ENCODE peak calls at places on chromosomes 7 and 10, in four cellular contexts. W, U, G and F are unnamed samples.

GRCh38 chr7:80318081-80318480 is 183.4 kb downstream of the GNAI1 start:
- DNase-seq in W (no peak), U (no peak), G (no peak), F (no peak)

GRCh38 chr10:37952051-37952815 is 24.2 kb downstream of the ZNF25 start:
- DNase-seq in W (no peak), U (no peak), G (no peak), F (no peak)

GRCh38 chr10:49179699-49180511 is 8.3 kb downstream of the TMEM273 start:
- DNase-seq in W (no peak), U (peak), G (no peak), F (no peak)

GRCh38 chr7:98352621-98353020 is 48.3 kb downstream of the BAIAP2L1 start:
- DNase-seq in W (peak), U (no peak), G (no peak), F (no peak)

GRCh38 chr10:44979281-44980181 is 922 bp upstream of the DEPP1 start:
- DNase-seq in W (no peak), U (no peak), G (no peak), F (no peak)

GRCh38 chr10:93061594-93062498 is 1.2 kb downstream of the CYP26C1 start:
- DNase-seq in W (no peak), U (no peak), G (no peak), F (no peak)

GRCh38 chr7:148838905-148839304 is 45.2 kb downstream of the EZH2 start:
- DNase-seq in W (no peak), U (no peak), G (no peak), F (no peak)

GRCh38 chr10:96986200-96986856 is 154.2 kb downstream of the LCOR start:
- DNase-seq in W (no peak), U (no peak), G (no peak), F (no peak)

GRCh38 chr7:64528770-64529169 is 34.1 kb downstream of the ZNF680 start:
- DNase-seq in W (no peak), U (no peak), G (no peak), F (no peak)

GRCh38 chr10:43055217-43055616 is 21.7 kb upstream of the RET start:
- DNase-seq in W (no peak), U (no peak), G (peak), F (no peak)

DNA sequence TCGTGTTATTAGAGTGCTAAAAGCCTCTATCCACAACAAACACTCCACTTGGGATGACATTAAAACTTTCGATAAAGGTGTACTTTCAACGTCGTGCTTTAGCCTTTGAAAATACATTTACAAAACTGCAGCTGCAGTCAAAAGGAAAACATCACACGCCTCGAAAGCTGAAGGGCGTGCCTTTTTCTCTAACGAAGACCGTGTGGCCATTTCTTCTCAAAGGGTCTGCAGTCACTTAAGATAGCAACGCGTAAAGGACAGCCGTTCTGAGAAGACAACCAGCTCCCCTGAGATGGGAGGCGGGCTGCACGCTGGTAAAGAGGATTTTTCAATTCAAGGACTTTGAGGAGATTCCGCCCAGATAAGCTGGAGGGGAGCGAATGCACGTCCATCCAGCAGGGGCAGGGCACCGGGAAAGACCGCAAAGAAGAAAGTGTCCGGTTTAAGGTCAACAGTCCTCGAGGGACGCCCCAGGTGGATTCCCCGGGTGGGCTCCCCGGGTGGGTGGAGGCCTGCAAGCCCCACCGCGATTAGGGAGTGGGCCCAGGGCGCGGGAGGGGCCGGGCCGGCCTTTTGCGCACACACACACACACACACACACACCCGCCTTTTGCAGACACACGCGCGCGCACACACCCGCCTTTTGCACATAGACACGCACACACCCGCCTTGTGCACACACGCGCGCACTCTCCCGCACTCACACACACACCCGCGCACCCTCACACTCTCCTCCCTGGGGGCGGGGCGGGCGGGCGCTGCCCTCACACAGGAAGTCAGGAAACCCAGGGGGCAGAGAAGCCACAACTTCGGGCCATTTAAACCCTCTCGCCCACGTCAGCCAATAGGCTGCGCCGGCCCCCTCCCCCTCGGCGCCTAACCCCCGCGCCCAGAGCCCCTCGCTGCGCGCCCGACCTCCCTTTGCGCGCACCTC is 767 bp downstream of the ARHGAP12 start:
- DNase-seq in W (peak), U (peak), G (peak), F (peak)
- TF ChIP-seq HMGXB4 in W (no peak), U (no peak), G (peak), F (peak)

DNA sequence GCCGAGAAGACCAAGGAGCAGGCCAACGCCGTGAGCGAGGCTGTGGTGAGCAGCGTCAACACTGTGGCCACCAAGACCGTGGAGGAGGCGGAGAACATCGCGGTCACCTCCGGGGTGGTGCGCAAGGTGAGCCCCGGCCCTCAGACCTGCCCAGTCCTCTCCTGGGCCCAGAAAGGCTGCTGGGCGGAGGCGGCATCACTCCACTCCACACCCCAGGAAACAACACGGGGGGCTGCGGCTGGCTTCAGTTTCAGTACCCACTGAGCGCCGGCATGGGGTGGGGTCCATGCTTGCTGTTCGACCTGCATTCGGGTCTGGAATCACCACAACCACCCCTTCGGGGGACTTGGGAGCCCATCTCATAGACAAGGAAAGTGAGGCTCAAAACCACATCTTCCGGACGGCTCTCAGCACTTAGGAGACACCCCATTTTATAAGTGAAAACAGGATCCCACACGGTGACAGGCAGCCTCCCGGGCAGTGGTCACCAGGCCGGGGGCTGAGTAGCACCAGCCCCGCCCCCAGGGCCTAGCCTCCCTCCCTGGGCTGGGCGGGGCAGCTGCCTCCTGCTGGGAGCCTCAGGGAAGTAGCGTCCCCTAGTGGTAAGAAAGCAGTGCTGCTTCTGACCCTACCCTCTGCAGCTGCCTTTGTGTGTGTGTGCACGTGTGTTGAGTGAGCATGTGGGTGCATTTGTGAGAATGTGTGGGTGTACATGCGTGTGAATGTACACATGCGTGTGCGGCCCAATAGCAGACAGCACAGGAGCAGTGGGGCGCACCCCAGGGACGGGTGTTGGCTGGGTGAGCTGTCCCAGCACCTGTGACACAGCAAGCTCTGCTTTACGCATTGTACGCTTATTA is 1.8 kb downstream of the SNCG start:
- DNase-seq in W (no peak), U (peak), G (peak), F (peak)
- TF ChIP-seq HMGXB4 in W (no peak), U (no peak), G (peak), F (no peak)

GRCh38 chr7:47326808-47327207 is 255.1 kb downstream of the TNS3 start:
- DNase-seq in W (no peak), U (no peak), G (no peak), F (no peak)
- TF ChIP-seq HMGXB4 in W (no peak), U (no peak), G (no peak), F (no peak)

DNA sequence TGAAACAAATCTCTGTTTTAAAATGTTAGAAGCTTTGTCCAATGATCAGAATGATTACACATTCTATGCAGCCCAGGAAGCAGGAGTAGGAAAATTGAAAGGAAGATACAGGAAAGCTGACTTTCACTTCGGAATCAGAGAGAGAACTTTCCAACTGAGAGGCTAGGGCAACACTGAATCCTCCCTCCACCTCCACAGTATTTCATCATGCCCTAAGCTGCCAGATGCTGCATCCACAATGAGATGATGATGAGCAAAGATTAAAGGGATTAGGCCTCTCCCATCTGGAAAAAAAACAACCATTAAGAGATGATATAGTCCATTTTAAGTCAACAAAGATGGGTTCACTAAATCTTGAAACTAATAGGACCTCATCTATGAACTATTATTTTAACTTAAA is 215.6 kb downstream of the GPR37 start:
- DNase-seq in W (no peak), U (no peak), G (no peak), F (no peak)
- TF ChIP-seq HMGXB4 in W (no peak), U (no peak), G (no peak), F (no peak)

GRCh38 chr7:157809863-157810851 is 473.4 kb downstream of the DNAJB6 start:
- DNase-seq in W (no peak), U (no peak), G (no peak), F (no peak)
- TF ChIP-seq HMGXB4 in W (no peak), U (no peak), G (no peak), F (no peak)

GRCh38 chr7:107911981-107912380 is 21.0 kb downstream of the DLD start:
- DNase-seq in W (no peak), U (no peak), G (no peak), F (no peak)

GRCh38 chr7:107909445-107909844 is 18.5 kb downstream of the DLD start:
- DNase-seq in W (no peak), U (no peak), G (no peak), F (no peak)

GRCh38 chr7:107917770-107918651 is 27.0 kb downstream of the DLD start:
- DNase-seq in W (no peak), U (no peak), G (no peak), F (no peak)

GRCh38 chr7:107914834-107915233 is 23.9 kb downstream of the DLD start:
- DNase-seq in W (no peak), U (no peak), G (no peak), F (no peak)

DNA sequence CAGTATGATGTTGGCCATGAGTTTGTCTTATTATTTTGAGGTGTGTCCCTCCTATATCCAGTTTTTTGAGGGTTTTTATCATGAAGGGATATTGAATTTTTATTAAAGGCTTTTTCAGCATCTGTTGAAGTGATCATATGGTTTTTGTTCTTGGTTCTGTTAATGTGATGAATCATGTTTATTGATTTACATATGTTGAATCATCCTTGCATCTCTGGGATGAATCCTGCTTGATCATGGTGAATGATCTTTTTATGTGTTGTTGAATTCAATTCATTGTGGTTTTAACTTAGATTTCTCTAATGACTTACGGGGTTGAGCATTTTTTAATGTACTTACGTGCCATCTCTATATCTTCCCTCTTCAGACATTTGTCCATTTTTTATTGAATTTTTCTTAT is 22.9 kb downstream of the DLD start:
- DNase-seq in W (no peak), U (no peak), G (no peak), F (no peak)
- TF ChIP-seq HMGXB4 in W (no peak), U (no peak), G (no peak), F (no peak)

DNA sequence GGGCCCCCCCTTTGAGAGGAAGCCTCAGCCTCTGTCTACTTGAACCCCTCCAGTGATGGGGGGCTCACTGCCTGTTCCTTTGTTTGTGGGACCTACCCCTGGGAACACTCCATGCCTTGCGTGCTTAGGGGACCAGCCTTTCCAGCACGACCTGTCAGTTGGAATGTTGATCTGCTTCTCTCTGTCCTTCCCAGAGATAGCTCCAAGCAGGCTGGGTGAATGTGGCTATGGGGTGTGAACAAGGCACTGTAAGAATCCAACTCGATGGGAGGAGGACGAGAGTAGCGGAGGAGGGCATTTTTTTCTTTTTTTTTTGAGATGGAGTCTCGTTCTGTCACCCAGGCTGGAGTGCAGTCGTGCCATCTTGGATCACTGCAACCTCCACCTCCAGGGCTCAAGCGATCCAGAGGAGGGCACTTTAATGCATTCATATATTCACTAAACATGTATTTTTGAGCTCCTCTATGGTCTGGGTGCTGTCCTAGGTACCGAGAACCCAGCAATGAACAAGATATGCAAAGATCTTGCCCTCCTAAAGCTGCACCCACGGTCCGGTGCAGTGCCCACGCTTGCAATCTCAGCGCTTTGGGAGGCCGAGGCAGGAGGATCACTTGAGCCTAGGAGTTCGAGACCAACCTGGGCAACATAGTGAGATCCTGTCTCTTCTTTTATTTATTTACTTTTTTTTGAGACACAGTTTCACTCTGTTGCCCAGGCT is 8.5 kb downstream of the CLIP2 start:
- DNase-seq in W (no peak), U (no peak), G (no peak), F (no peak)
- TF ChIP-seq HMGXB4 in W (no peak), U (no peak), G (no peak), F (no peak)